ENCODE peak calls at places on chromosomes 7 and 10, in four cellular contexts. Q is HCT116, G is K562, Y is HepG2. A is an unnamed sample.
A peak's percentile ranks its signal among the peaks of the same experiment; 100 is the strongest.

GRCh38 chr10:29555746-29556481 is 78.9 kb downstream of the SVIL start:
- DNase-seq in Q (no peak), G (no peak), Y (no peak), A (no peak)

GRCh38 chr7:133504825-133505224 is 251.9 kb downstream of the EXOC4 start:
- DNase-seq in Q (no peak), G (no peak), Y (no peak), A (no peak)

GRCh38 chr7:24978837-24979469 is 1.0 kb downstream of the OSBPL3 start:
- DNase-seq in Q (no peak), G (peak; percentile 54), Y (no peak), A (no peak)

GRCh38 chr10:94641480-94641879 is 42.0 kb upstream of the CYP2C18 start:
- DNase-seq in Q (no peak), G (no peak), Y (no peak), A (no peak)

GRCh38 chr7:4700577-4701235 is 18.6 kb downstream of the FOXK1 start:
- DNase-seq in Q (no peak), G (peak; percentile 38), Y (no peak), A (peak; percentile 11)

GRCh38 chr7:155637155-155637554 is 7.3 kb upstream of the RBM33 start:
- DNase-seq in Q (no peak), G (no peak), Y (no peak), A (no peak)

GRCh38 chr7:13989138-13989943 is at the start of gene ETV1:
- DNase-seq in Q (no peak), G (peak; percentile 86), Y (peak; percentile 14), A (no peak)

GRCh38 chr10:119205926-119206602 is 1.3 kb upstream of the GRK5 start:
- DNase-seq in Q (no peak), G (peak; percentile 49), Y (peak; percentile 83), A (no peak)

GRCh38 chr10:47361293-47361692 is 13.1 kb downstream of the RBP3 start:
- DNase-seq in Q (peak; percentile 36), G (peak; percentile 76), Y (peak; percentile 10), A (peak; percentile 65)

GRCh38 chr7:76314042-76314721 is 11.7 kb downstream of the HSPB1 start:
- DNase-seq in Q (peak; percentile 88), G (peak; percentile 98), Y (peak; percentile 85), A (peak; percentile 88)

GRCh38 chr7:131226116-131226562 is 101.5 kb upstream of the MKLN1 start:
- DNase-seq in Q (no peak), G (no peak), Y (peak; percentile 44), A (no peak)

GRCh38 chr7:128112018-128112780 is 81.0 kb upstream of the LRRC4 start:
- DNase-seq in Q (no peak), G (no peak), Y (no peak), A (no peak)

GRCh38 chr10:112215342-112215774 is 31.8 kb upstream of the GPAM start:
- DNase-seq in Q (no peak), G (no peak), Y (peak; percentile 72), A (no peak)

GRCh38 chr10:77163670-77164348 is 473.8 kb downstream of the KCNMA1 start:
- DNase-seq in Q (peak; percentile 43), G (peak; percentile 13), Y (peak; percentile 24), A (no peak)

GRCh38 chr7:67788689-67789088 is 792.1 kb downstream of the TYW1 start:
- DNase-seq in Q (no peak), G (peak; percentile 6), Y (no peak), A (peak; percentile 44)

GRCh38 chr10:114623155-114623554 is 34.9 kb downstream of the ABLIM1 start:
- DNase-seq in Q (no peak), G (no peak), Y (peak; percentile 18), A (no peak)

GRCh38 chr10:71312840-71313789 is 5.9 kb upstream of the SLC29A3 start:
- DNase-seq in Q (no peak), G (peak; percentile 31), Y (no peak), A (no peak)

GRCh38 chr7:99473315-99473596 is 566 bp downstream of the ZNF789 start:
- DNase-seq in Q (peak; percentile 48), G (peak; percentile 79), Y (peak; percentile 76), A (peak; percentile 36)

GRCh38 chr7:138092486-138093028 is 16.3 kb downstream of the AKR1D1 start:
- DNase-seq in Q (no peak), G (no peak), Y (no peak), A (peak; percentile 35)

GRCh38 chr10:75977146-75977545 is 545.7 kb downstream of the LRMDA start:
- DNase-seq in Q (no peak), G (no peak), Y (no peak), A (no peak)

GRCh38 chr10:30433286-30433778 is 652 bp upstream of the MAP3K8 start:
- DNase-seq in Q (peak; percentile 64), G (peak; percentile 75), Y (peak; percentile 77), A (no peak)

GRCh38 chr10:12720217-12720981 is 281.1 kb downstream of the CCDC3 start:
- DNase-seq in Q (peak; percentile 96), G (no peak), Y (peak; percentile 76), A (peak; percentile 88)

GRCh38 chr10:51035344-51035743 is 38.9 kb upstream of the PRKG1 start:
- DNase-seq in Q (no peak), G (no peak), Y (no peak), A (peak; percentile 12)

GRCh38 chr10:3716093-3716492 is 68.9 kb downstream of the KLF6 start:
- DNase-seq in Q (no peak), G (no peak), Y (no peak), A (no peak)

GRCh38 chr7:128168667-128169210 is 72.3 kb upstream of the LEP start:
- DNase-seq in Q (no peak), G (peak; percentile 61), Y (no peak), A (peak; percentile 46)

GRCh38 chr7:42831953-42832522 is 79.8 kb downstream of the C7orf25 start:
- DNase-seq in Q (no peak), G (no peak), Y (no peak), A (peak; percentile 90)

GRCh38 chr10:102559764-102560163 is 56.0 kb downstream of the SUFU start:
- DNase-seq in Q (no peak), G (no peak), Y (no peak), A (no peak)

GRCh38 chr7:47523401-47523800 is 58.5 kb downstream of the TNS3 start:
- DNase-seq in Q (no peak), G (no peak), Y (no peak), A (no peak)

GRCh38 chr7:102061981-102062390 is 224.7 kb upstream of the SH2B2 start:
- DNase-seq in Q (no peak), G (no peak), Y (no peak), A (no peak)

GRCh38 chr10:15046626-15047025 is 2.9 kb downstream of the OLAH start:
- DNase-seq in Q (no peak), G (no peak), Y (no peak), A (peak; percentile 74)

GRCh38 chr7:124071843-124072242 is 39.0 kb upstream of the TMEM229A start:
- DNase-seq in Q (no peak), G (no peak), Y (no peak), A (no peak)

GRCh38 chr7:125563964-125564529 is 634.4 kb upstream of the POT1 start:
- DNase-seq in Q (no peak), G (peak; percentile 79), Y (no peak), A (no peak)

GRCh38 chr7:113120647-113121046 is 2.3 kb upstream of the SMIM30 start:
- DNase-seq in Q (no peak), G (peak; percentile 50), Y (no peak), A (no peak)

GRCh38 chr7:128082431-128082830 is 51.2 kb upstream of the LRRC4 start:
- DNase-seq in Q (no peak), G (no peak), Y (no peak), A (no peak)

GRCh38 chr10:63866747-63867140 is 345.5 kb downstream of the REEP3 start:
- DNase-seq in Q (peak; percentile 51), G (peak; percentile 10), Y (peak; percentile 3), A (peak; percentile 64)

GRCh38 chr7:35249537-35249907 is 4.4 kb downstream of the TBX20 start:
- DNase-seq in Q (no peak), G (no peak), Y (no peak), A (no peak)
- TF ChIP-seq JUND in Q (no peak), G (no peak), Y (no peak), A (no peak)

DNA sequence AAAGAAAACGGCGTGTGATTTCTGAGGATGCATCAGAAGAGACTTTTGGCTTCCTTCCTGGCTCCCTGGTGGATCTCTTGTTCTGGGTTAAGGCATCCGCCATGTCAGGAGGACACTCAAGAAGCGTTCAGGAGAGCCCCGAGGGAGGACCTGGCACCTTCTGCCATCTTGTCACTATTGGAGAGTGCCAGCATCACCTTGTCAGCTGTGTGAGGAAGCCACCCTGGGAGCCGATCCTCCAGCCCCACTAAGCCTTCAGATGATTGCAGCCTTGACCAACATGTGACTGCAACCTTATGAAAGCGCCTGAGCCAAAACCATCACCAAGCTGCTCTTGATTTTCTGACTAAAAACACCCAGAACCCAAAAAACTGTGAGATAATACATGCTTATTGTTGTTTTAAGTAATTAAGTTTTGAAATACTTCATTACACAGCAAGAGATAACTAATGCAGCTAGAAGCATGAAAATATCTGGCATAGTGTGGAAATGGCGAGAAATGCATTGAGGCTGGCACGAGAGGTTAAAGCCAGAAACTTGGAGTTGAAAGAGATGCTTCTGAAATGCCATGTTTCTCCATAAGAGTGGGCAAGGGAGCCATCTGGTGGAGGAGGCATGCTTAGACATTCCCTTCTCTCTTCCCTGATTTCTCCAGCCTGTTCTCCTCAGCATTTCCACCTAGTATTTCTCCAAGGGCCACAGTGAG is 5.4 kb upstream of the ZFYVE27 start:
- DNase-seq in Q (no peak), G (peak; percentile 73), Y (peak; percentile 66), A (peak; percentile 88)
- TF ChIP-seq JUND in Q (no peak), G (no peak), Y (no peak), A (no peak)

GRCh38 chr7:130006771-130007170 is 44.4 kb downstream of the ZC3HC1 start:
- DNase-seq in Q (no peak), G (no peak), Y (no peak), A (no peak)

GRCh38 chr7:130010689-130011412 is 40.3 kb downstream of the ZC3HC1 start:
- DNase-seq in Q (peak; percentile 87), G (peak; percentile 93), Y (peak; percentile 78), A (peak; percentile 75)

GRCh38 chr7:130013241-130013640 is 37.9 kb downstream of the ZC3HC1 start:
- DNase-seq in Q (no peak), G (no peak), Y (no peak), A (no peak)

GRCh38 chr7:130008941-130009847 is 42.0 kb downstream of the ZC3HC1 start:
- DNase-seq in Q (peak; percentile 91), G (no peak), Y (peak; percentile 74), A (peak; percentile 48)

DNA sequence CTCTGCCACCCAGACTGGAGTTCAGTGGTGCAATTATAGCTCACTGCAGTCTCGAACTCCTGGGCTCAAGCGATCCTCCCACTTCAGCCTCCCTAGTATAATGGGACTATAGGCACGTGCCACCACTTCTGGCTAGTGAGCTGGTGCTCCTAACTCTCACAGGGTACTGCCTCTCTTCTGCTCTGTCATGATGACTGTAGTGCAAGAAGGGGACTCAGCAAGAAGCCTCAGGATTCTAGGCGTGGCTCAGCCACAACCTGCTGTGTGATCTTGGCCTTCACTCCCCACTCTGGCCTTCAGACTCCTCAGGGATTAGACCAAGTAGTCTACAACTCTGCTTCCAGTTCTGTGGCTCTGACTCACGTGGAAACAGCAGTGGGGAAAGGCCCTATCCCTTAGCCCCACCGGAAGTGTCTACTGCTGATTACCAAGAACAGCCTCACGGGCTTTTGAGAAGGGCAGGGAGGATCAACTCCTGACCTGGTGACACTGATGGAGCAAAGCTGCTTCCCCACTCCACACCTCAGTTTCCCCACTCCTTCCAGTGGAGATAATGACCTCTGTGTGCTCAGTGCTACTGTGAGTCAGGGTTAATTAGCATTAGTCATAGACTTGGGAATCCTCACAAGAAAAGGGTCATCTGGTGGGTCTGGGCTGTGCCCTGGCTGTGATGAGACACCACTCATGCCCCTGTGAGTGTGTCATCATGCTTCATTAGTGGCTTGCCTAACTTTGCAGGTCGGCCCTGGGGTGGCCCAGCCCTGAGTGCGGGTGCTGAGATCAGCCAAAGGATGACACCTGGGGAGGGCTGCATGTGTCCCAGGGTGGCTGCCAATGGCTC is 41.1 kb downstream of the ZC3HC1 start:
- DNase-seq in Q (peak; percentile 91), G (peak; percentile 88), Y (peak; percentile 13), A (no peak)
- TF ChIP-seq JUND in Q (no peak), G (peak; percentile 80), Y (no peak), A (no peak)

GRCh38 chr7:142908921-142909870 is 23.7 kb upstream of the TRPV6 start:
- DNase-seq in Q (peak; percentile 18), G (peak; percentile 51), Y (no peak), A (no peak)
- TF ChIP-seq JUND in Q (no peak), G (no peak), Y (no peak), A (no peak)